ENCODE peak calls at places on chromosomes 5 and 9, in eight cellular contexts. Q is NCI-H524 treated with DMSO at 0.1 percent for 48 hours, T is GM10248, G is AG04449, E is dermis blood vessel endothelial cell, D is COR-L47, J is A172, L is frontal cortex. X is an unnamed sample.
A peak's percentile ranks its signal among the peaks of the same experiment; 100 is the strongest.

GRCh38 chr5:91639744-91640143 is 256.6 kb upstream of the ARRDC3 start:
- DNase-seq in Q (no peak), T (no peak), G (no peak), E (no peak), D (no peak), J (no peak), L (no peak), X (no peak)

GRCh38 chr9:124768275-124768674 is 2.8 kb downstream of the NR6A1 start:
- DNase-seq in Q (no peak), T (no peak), G (no peak), E (no peak), D (no peak), J (no peak), L (no peak), X (no peak)

GRCh38 chr9:9318959-9319505 is 1293.8 kb downstream of the PTPRD start:
- DNase-seq in Q (no peak), T (no peak), G (no peak), E (no peak), D (no peak), J (no peak), L (no peak), X (no peak)

GRCh38 chr9:19252174-19252884 is 21.8 kb downstream of the DENND4C start:
- DNase-seq in Q (no peak), T (no peak), G (no peak), E (no peak), D (no peak), J (peak; percentile 44), L (no peak), X (no peak)

GRCh38 chr9:15206949-15207696 is 99.9 kb downstream of the TTC39B start:
- DNase-seq in Q (no peak), T (no peak), G (no peak), E (no peak), D (no peak), J (no peak), L (no peak), X (no peak)

GRCh38 chr9:106277931-106278330 is 583.6 kb downstream of the TMEM38B start:
- DNase-seq in Q (no peak), T (no peak), G (no peak), E (no peak), D (no peak), J (peak; percentile 26), L (no peak), X (no peak)

GRCh38 chr9:109002141-109002540 is 11.2 kb downstream of the CTNNAL1 start:
- DNase-seq in Q (no peak), T (no peak), G (no peak), E (no peak), D (no peak), J (no peak), L (no peak), X (no peak)

GRCh38 chr5:35369965-35370790 is 139.9 kb upstream of the PRLR start:
- DNase-seq in Q (peak; percentile 69), T (no peak), G (no peak), E (no peak), D (peak; percentile 54), J (no peak), L (no peak), X (no peak)

GRCh38 chr5:124996023-124996763 is 249.8 kb upstream of the ZNF608 start:
- DNase-seq in Q (no peak), T (no peak), G (no peak), E (peak; percentile 4), D (no peak), J (no peak), L (no peak), X (no peak)

GRCh38 chr9:120668399-120668798 is 45.9 kb downstream of the MEGF9 start:
- DNase-seq in Q (no peak), T (no peak), G (no peak), E (peak; percentile 27), D (peak; percentile 29), J (no peak), L (no peak), X (no peak)

GRCh38 chr5:104363567-104363966 is 801.0 kb upstream of the NUDT12 start:
- DNase-seq in Q (no peak), T (no peak), G (no peak), E (no peak), D (no peak), J (no peak), L (no peak), X (no peak)

GRCh38 chr5:173477320-173478055 is 139.0 kb downstream of the BOD1 start:
- DNase-seq in Q (no peak), T (no peak), G (peak; percentile 81), E (no peak), D (no peak), J (no peak), L (no peak), X (no peak)

GRCh38 chr9:19640023-19640422 is 148.8 kb downstream of the SLC24A2 start:
- DNase-seq in Q (no peak), T (no peak), G (no peak), E (no peak), D (no peak), J (no peak), L (no peak), X (no peak)

GRCh38 chr5:161299053-161299452 is 247.5 kb downstream of the GABRB2 start:
- DNase-seq in Q (no peak), T (no peak), G (no peak), E (no peak), D (no peak), J (no peak), L (no peak), X (no peak)

GRCh38 chr9:127049044-127049443 is 73.4 kb downstream of the ANGPTL2 start:
- DNase-seq in Q (no peak), T (no peak), G (peak; percentile 51), E (peak; percentile 99), D (no peak), J (peak; percentile 97), L (peak; percentile 25), X (peak; percentile 43)

GRCh38 chr5:132475531-132475930 is 15.0 kb downstream of the IRF1 start:
- DNase-seq in Q (no peak), T (no peak), G (no peak), E (no peak), D (no peak), J (no peak), L (no peak), X (no peak)

GRCh38 chr9:130660683-130661460 is 3.5 kb upstream of the PRDM12 start:
- DNase-seq in Q (no peak), T (no peak), G (no peak), E (no peak), D (no peak), J (no peak), L (no peak), X (no peak)

GRCh38 chr5:1660511-1660910 is 136.8 kb upstream of the LPCAT1 start:
- DNase-seq in Q (no peak), T (no peak), G (no peak), E (no peak), D (no peak), J (no peak), L (no peak), X (no peak)

GRCh38 chr9:35342221-35342620 is 147.7 kb upstream of the RUSC2 start:
- DNase-seq in Q (no peak), T (no peak), G (no peak), E (no peak), D (no peak), J (no peak), L (no peak), X (no peak)

GRCh38 chr5:150107909-150108447 is 21.6 kb upstream of the CSF1R start:
- DNase-seq in Q (no peak), T (peak; percentile 6), G (peak; percentile 53), E (no peak), D (no peak), J (no peak), L (peak; percentile 2), X (no peak)